ENCODE peak calls at places on chromosome 11, in six cellular contexts. S is stomach; P is activated CD4-positive, CD25-positive, alpha-beta regulatory T cell; V is stimulated activated CD4-positive, alpha-beta T cell treated with anti-CD3 and anti-CD28 coated beads, Interleukin-12 subunit alpha, Interleukin-12 subunit beta, amount 100 ng/mL, for 4 hours; R is AML-193; F is central memory CD4-positive, alpha-beta T cell. I is an unnamed sample.

GRCh38 chr11:76251576-76251975 is 45.3 kb upstream of the WNT11 start:
- DNase-seq in S (no peak), P (no peak), V (no peak), R (peak; percentile 61), F (no peak), I (no peak)

GRCh38 chr11:115920841-115921480 is 416.7 kb upstream of the CADM1 start:
- DNase-seq in S (no peak), P (no peak), V (no peak), R (no peak), F (no peak), I (no peak)

GRCh38 chr11:73182824-73183321 is 35.2 kb upstream of the P2RY2 start:
- DNase-seq in S (peak; percentile 40), P (no peak), V (no peak), R (no peak), F (no peak), I (no peak)

GRCh38 chr11:31808721-31809542 is 2.2 kb downstream of the PAX6 start:
- DNase-seq in S (no peak), P (no peak), V (no peak), R (no peak), F (no peak), I (no peak)

GRCh38 chr11:73147771-73148681 is 5.9 kb upstream of the FCHSD2 start:
- DNase-seq in S (no peak), P (no peak), V (no peak), R (no peak), F (no peak), I (no peak)

GRCh38 chr11:1234771-1235614 is 12.1 kb downstream of the MUC5B start:
- DNase-seq in S (no peak), P (no peak), V (no peak), R (no peak), F (no peak), I (no peak)

GRCh38 chr11:129881570-129882170 is 13.7 kb downstream of the NFRKB start:
- DNase-seq in S (peak; percentile 53), P (no peak), V (peak; percentile 42), R (peak; percentile 37), F (peak; percentile 21), I (peak; percentile 22)

GRCh38 chr11:44542372-44542771 is 23.1 kb upstream of the CD82 start:
- DNase-seq in S (no peak), P (no peak), V (no peak), R (no peak), F (no peak), I (no peak)

GRCh38 chr11:112961146-112961668 is at the start of gene NCAM1:
- DNase-seq in S (peak; percentile 67), P (no peak), V (no peak), R (peak; percentile 67), F (no peak), I (peak; percentile 83)

GRCh38 chr11:102012946-102013345 is 34.3 kb upstream of the CFAP300 start:
- DNase-seq in S (no peak), P (no peak), V (no peak), R (no peak), F (peak; percentile 8), I (no peak)

GRCh38 chr11:122700676-122701075 is 45.2 kb downstream of the UBASH3B start:
- DNase-seq in S (no peak), P (no peak), V (no peak), R (no peak), F (no peak), I (no peak)

GRCh38 chr11:95461348-95461747 is 230.3 kb upstream of the SESN3 start:
- DNase-seq in S (no peak), P (no peak), V (no peak), R (no peak), F (no peak), I (no peak)

GRCh38 chr11:45880772-45881570 is 4.5 kb upstream of the MAPK8IP1 start:
- DNase-seq in S (no peak), P (no peak), V (no peak), R (no peak), F (no peak), I (no peak)

GRCh38 chr11:107691003-107691402 is 20.9 kb downstream of the SLN start:
- DNase-seq in S (no peak), P (no peak), V (no peak), R (no peak), F (no peak), I (no peak)

GRCh38 chr11:17277024-17277584 is 565 bp downstream of the NUCB2 start:
- DNase-seq in S (no peak), P (no peak), V (no peak), R (peak; percentile 80), F (peak; percentile 27), I (no peak)

GRCh38 chr11:19777342-19778102 is 64.9 kb downstream of the NAV2 start:
- DNase-seq in S (no peak), P (no peak), V (no peak), R (no peak), F (no peak), I (no peak)

GRCh38 chr11:88535916-88536547 is 198.5 kb upstream of the CTSC start:
- DNase-seq in S (no peak), P (no peak), V (no peak), R (peak; percentile 16), F (no peak), I (no peak)

GRCh38 chr11:44823006-44823405 is 96.2 kb downstream of the TSPAN18 start:
- DNase-seq in S (no peak), P (no peak), V (no peak), R (no peak), F (no peak), I (no peak)

GRCh38 chr11:27234043-27234668 is 128.9 kb downstream of the CCDC34 start:
- DNase-seq in S (no peak), P (no peak), V (no peak), R (no peak), F (no peak), I (no peak)

GRCh38 chr11:8671651-8672062 is 10.8 kb downstream of the TRIM66 start:
- DNase-seq in S (no peak), P (no peak), V (no peak), R (no peak), F (no peak), I (no peak)

GRCh38 chr11:44889266-44889665 is 61.4 kb downstream of the TP53I11 start:
- DNase-seq in S (no peak), P (no peak), V (no peak), R (no peak), F (no peak), I (no peak)

GRCh38 chr11:7442588-7443215 is 42.6 kb upstream of the OLFML1 start:
- DNase-seq in S (peak; percentile 76), P (peak; percentile 45), V (peak; percentile 68), R (peak; percentile 9), F (peak; percentile 41), I (peak; percentile 67)

GRCh38 chr11:68933605-68934320 is 30.1 kb downstream of the IGHMBP2 start:
- DNase-seq in S (no peak), P (no peak), V (no peak), R (no peak), F (no peak), I (no peak)

GRCh38 chr11:107844041-107844440 is 14.5 kb downstream of the SLC35F2 start:
- DNase-seq in S (no peak), P (no peak), V (no peak), R (no peak), F (no peak), I (no peak)

GRCh38 chr11:36333897-36334296 is 37.8 kb downstream of the PRR5L start:
- DNase-seq in S (no peak), P (no peak), V (no peak), R (no peak), F (no peak), I (no peak)

GRCh38 chr11:121810291-121810690 is 305.7 kb downstream of the BLID start:
- DNase-seq in S (no peak), P (no peak), V (no peak), R (no peak), F (no peak), I (no peak)

I was measured in progenitor cell of endocrine pancreas.